ENCODE peak calls at places on chromosomes 4 and X, in nine cellular contexts. B, E, H, Z, K, I, C, L and P are unnamed samples.
A peak's percentile ranks its signal among the peaks of the same experiment; 100 is the strongest.

GRCh38 chr4:134201216-134202098 is at the start of gene PABPC4L:
- DNase-seq in L (peak; percentile 66), K (peak; percentile 43), H (no peak), E (no peak), B (no peak), I (peak; percentile 83), Z (peak; percentile 80), C (peak; percentile 80), P (no peak)

GRCh38 chr4:42927946-42928345 is 35.4 kb downstream of the GRXCR1 start:
- DNase-seq in B (no peak), E (no peak), C (no peak), L (no peak), Z (no peak), K (no peak), I (no peak), H (no peak), P (no peak)

GRCh38 chr4:159400782-159401712 is 298.2 kb downstream of the RAPGEF2 start:
- DNase-seq in C (peak; percentile 45), K (no peak), I (no peak), L (no peak), B (no peak), H (no peak), Z (no peak), E (no peak), P (no peak)

GRCh38 chr4:101835121-101835904 is 44.8 kb downstream of the BANK1 start:
- DNase-seq in B (no peak), C (peak; percentile 88), L (peak; percentile 12), I (peak; percentile 7), H (no peak), K (peak; percentile 82), E (no peak), Z (no peak), P (no peak)

GRCh38 chrX:15903186-15903681 is 48.6 kb upstream of the AP1S2 start:
- DNase-seq in K (no peak), B (no peak), C (no peak), Z (no peak), E (peak; percentile 71), I (no peak), H (no peak), L (no peak), P (peak; percentile 3)

GRCh38 chr4:2937986-2938385 is 25.2 kb downstream of the NOP14 start:
- DNase-seq in E (no peak), L (no peak), I (no peak), H (no peak), Z (no peak), C (no peak), B (no peak), K (no peak), P (no peak)

GRCh38 chr4:54363037-54363436 is 133.9 kb downstream of the PDGFRA start:
- DNase-seq in K (no peak), H (no peak), B (no peak), C (no peak), I (no peak), E (no peak), Z (no peak), L (no peak), P (no peak)

GRCh38 chrX:81377329-81377728 is 175.4 kb downstream of the SH3BGRL start:
- DNase-seq in B (no peak), H (no peak), E (peak; percentile 1), K (peak; percentile 1), C (peak; percentile 66), I (peak; percentile 17), Z (no peak), L (peak; percentile 2), P (no peak)

GRCh38 chrX:23548164-23548563 is 119.1 kb upstream of the PRDX4 start:
- DNase-seq in B (no peak), I (no peak), C (no peak), L (no peak), H (no peak), E (peak; percentile 67), K (no peak), Z (no peak), P (no peak)

GRCh38 chrX:13250831-13251612 is 68.8 kb downstream of the ATXN3L start:
- DNase-seq in I (no peak), L (no peak), K (no peak), E (no peak), C (peak; percentile 96), Z (no peak), B (no peak), H (no peak), P (no peak)

GRCh38 chr4:112099701-112100289 is 45.5 kb upstream of the FAM241A start:
- DNase-seq in I (peak; percentile 55), H (no peak), C (peak; percentile 87), E (peak; percentile 48), L (peak; percentile 7), Z (no peak), B (no peak), K (peak; percentile 50), P (no peak)

GRCh38 chrX:150503898-150504219 is 64.6 kb upstream of the MTM1 start:
- DNase-seq in L (no peak), I (no peak), C (no peak), E (peak; percentile 33), H (no peak), K (no peak), B (no peak), Z (no peak), P (no peak)

GRCh38 chr4:100936676-100937390 is 410.5 kb downstream of the PPP3CA start:
- DNase-seq in K (no peak), B (no peak), H (no peak), C (peak; percentile 32), Z (no peak), I (no peak), L (peak; percentile 42), E (no peak), P (no peak)

GRCh38 chr4:5037553-5038551 is 13.4 kb upstream of the STK32B start:
- DNase-seq in L (no peak), B (no peak), H (no peak), C (peak; percentile 97), E (peak; percentile 61), Z (no peak), I (no peak), K (no peak), P (no peak)

GRCh38 chrX:118552501-118552900 is 56.9 kb downstream of the DOCK11 start:
- DNase-seq in L (no peak), C (peak; percentile 46), B (no peak), K (no peak), E (no peak), I (no peak), H (no peak), Z (no peak), P (no peak)

GRCh38 chrX:130179579-130180215 is 7.9 kb downstream of the RAB33A start:
- DNase-seq in L (no peak), C (no peak), K (no peak), B (no peak), H (no peak), Z (no peak), E (no peak), I (no peak), P (no peak)

GRCh38 chrX:45619290-45619689 is 418.6 kb upstream of the DIPK2B start:
- DNase-seq in Z (no peak), K (no peak), C (peak; percentile 32), E (no peak), B (no peak), H (no peak), L (no peak), I (peak; percentile 7), P (no peak)

GRCh38 chr4:125316781-125317525 is 2.2 kb downstream of the FAT4 start:
- DNase-seq in I (peak; percentile 41), C (peak; percentile 61), H (no peak), B (no peak), L (no peak), K (peak; percentile 32), Z (peak; percentile 74), E (no peak), P (no peak)

GRCh38 chrX:71103110-71103983 is 3.2 kb downstream of the CXorf65 start:
- DNase-seq in B (no peak), E (no peak), I (peak; percentile 42), L (no peak), K (no peak), C (no peak), H (peak; percentile 46), Z (no peak), P (peak; percentile 36)

GRCh38 chrX:108795240-108795639 is 58.9 kb upstream of the IRS4 start:
- DNase-seq in E (no peak), C (no peak), L (no peak), B (no peak), K (no peak), Z (no peak), I (no peak), H (no peak), P (no peak)

GRCh38 chrX:6067600-6067999 is 161.1 kb downstream of the NLGN4X start:
- DNase-seq in I (no peak), H (no peak), Z (no peak), E (no peak), C (no peak), L (no peak), K (no peak), B (no peak), P (no peak)

GRCh38 chr4:123116412-123116811 is 194.0 kb upstream of the NUDT6 start:
- DNase-seq in K (no peak), E (no peak), Z (no peak), C (peak; percentile 82), B (no peak), H (no peak), I (no peak), L (no peak), P (no peak)

GRCh38 chrX:138921031-138921430 is 209.5 kb upstream of the FGF13 start:
- DNase-seq in I (no peak), E (no peak), L (no peak), Z (no peak), H (no peak), K (no peak), C (no peak), B (no peak), P (no peak)